ENCODE peak calls at places on chromosome 15, in four cellular contexts. D is IMR-90, S is spleen, G is right lobe of liver. N is an unnamed sample. For H3K9me3, the result is how much of the 10 kb centered on the place peaks cover.

GRCh38 chr15:60682615-60683014 is 203.7 kb upstream of the ICE2 start:
- DNase-seq in D (no peak), S (no peak), G (peak), N (no peak)

GRCh38 chr15:49675051-49675450 is 54.2 kb downstream of the DTWD1 start:
- DNase-seq in D (peak), S (no peak), G (no peak), N (no peak)

GRCh38 chr15:64740361-64741170 is 34.8 kb downstream of the RBPMS2 start:
- DNase-seq in D (peak), S (no peak), G (no peak), N (peak)

GRCh38 chr15:92393287-92393993 is at the start of gene ST8SIA2:
- DNase-seq in D (no peak), S (no peak), G (no peak), N (no peak)

GRCh38 chr15:52790166-52790708 is at the start of gene ONECUT1:
- DNase-seq in D (peak), S (peak), G (peak), N (no peak)

GRCh38 chr15:60660290-60661051 is 181.5 kb upstream of the ICE2 start:
- DNase-seq in D (peak), S (no peak), G (no peak), N (no peak)

GRCh38 chr15:51830279-51830806 is 890 bp downstream of the TMOD3 start:
- DNase-seq in D (peak), S (no peak), G (no peak), N (peak)

GRCh38 chr15:38487383-38487782 is 33.5 kb downstream of the FAM98B start:
- DNase-seq in D (no peak), S (no peak), G (no peak), N (no peak)

GRCh38 chr15:52294881-52295420 is 653 bp downstream of the MYO5C start:
- DNase-seq in D (no peak), S (peak), G (no peak), N (no peak)

GRCh38 chr15:38229700-38230099 is 22.9 kb upstream of the SPRED1 start:
- DNase-seq in D (peak), S (no peak), G (no peak), N (no peak)

GRCh38 chr15:77508541-77509505 is 88.1 kb downstream of the HMG20A start:
- DNase-seq in D (peak), S (peak), G (peak), N (peak)

GRCh38 chr15:40467260-40467615 is 3.5 kb upstream of the CHST14 start:
- DNase-seq in D (no peak), S (peak), G (no peak), N (no peak)

GRCh38 chr15:88628018-88628673 is 7.0 kb downstream of the AEN start:
- DNase-seq in D (no peak), S (peak), G (no peak), N (peak)

GRCh38 chr15:92623435-92623834 is 32.1 kb downstream of the FAM174B start:
- DNase-seq in D (no peak), S (peak), G (no peak), N (peak)

GRCh38 chr15:78878356-78878755 is 5.7 kb downstream of the MORF4L1 start:
- DNase-seq in D (peak), S (no peak), G (no peak), N (no peak)

DNA sequence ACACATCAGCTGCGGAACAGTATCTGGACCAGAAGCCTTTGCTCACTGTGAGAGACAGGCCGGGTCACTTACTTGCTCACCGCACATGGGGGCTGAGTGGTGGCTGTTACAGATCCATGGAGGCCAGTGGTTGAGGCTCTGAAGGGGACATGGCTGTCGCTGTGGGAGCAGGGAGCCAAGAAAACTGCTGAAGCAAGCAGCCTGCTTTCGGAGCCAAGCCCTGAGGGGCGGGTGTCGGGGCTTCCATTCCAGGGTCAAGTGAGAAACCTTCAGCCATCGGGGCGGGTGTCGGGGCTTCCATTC is 42.3 kb upstream of the ADAMTS17 start:
- DNase-seq in D (no peak), S (no peak), G (no peak), N (no peak)
- H3K9me3 ChIP-seq in D (under half), S (under half), G (under half), N (under half)

GRCh38 chr15:27650244-27650643 is 448.9 kb downstream of the OCA2 start:
- DNase-seq in D (no peak), S (no peak), G (no peak), N (no peak)
- H3K9me3 ChIP-seq in D (under half), S (under half), G (under half), N (under half)

DNA sequence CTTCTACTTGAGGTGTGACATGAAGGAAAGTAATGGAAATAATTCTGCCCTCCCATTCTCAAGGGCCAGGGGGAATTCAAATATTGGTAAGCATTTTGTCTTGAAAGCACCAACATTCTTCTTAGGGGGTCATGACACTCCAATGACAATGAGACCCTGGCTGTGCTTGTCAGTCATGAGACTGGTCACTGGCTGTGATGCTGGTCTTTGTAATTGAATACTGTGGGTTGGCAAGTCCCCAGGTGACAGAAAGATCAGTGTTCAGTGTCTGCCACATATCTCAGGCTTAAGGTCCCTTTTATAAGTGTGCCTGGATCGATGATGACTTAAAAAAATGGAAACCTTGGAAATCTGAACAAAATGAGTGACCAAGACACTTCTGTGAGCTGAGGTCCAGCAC is 151.4 kb downstream of the SNRPN start:
- DNase-seq in D (no peak), S (no peak), G (no peak), N (no peak)
- H3K9me3 ChIP-seq in D (under half), S (half or more), G (under half), N (under half)

GRCh38 chr15:32134777-32135307 is 104.5 kb downstream of the CHRNA7 start:
- DNase-seq in D (no peak), S (no peak), G (no peak), N (no peak)

GRCh38 chr15:32135326-32135725 is 105.0 kb downstream of the CHRNA7 start:
- DNase-seq in D (no peak), S (no peak), G (no peak), N (no peak)

GRCh38 chr15:32130823-32131222 is 100.5 kb downstream of the CHRNA7 start:
- DNase-seq in D (no peak), S (no peak), G (no peak), N (no peak)

GRCh38 chr15:32131803-32132202 is 101.5 kb downstream of the CHRNA7 start:
- DNase-seq in D (no peak), S (no peak), G (no peak), N (no peak)

GRCh38 chr15:32132850-32133249 is 102.5 kb downstream of the CHRNA7 start:
- DNase-seq in D (no peak), S (peak), G (no peak), N (no peak)
- H3K9me3 ChIP-seq in D (under half), S (under half), G (under half), N (under half)

GRCh38 chr15:99464137-99464536 is 101.6 kb upstream of the MEF2A start:
- DNase-seq in D (no peak), S (no peak), G (no peak), N (no peak)
- H3K9me3 ChIP-seq in D (under half), S (under half), G (under half), N (under half)

N was measured in sigmoid colon.